ENCODE peak calls at places on chromosome 2, in four cellular contexts. One of them, this sample, is unnamed.

GRCh38 chr2:58560531-58560930 is 319.4 kb upstream of the FANCL start:
- DNase-seq in heart left ventricle: no peak
- DNase-seq in amniotic epithelial cell: no peak
- DNase-seq in occipital lobe: no peak
- DNase-seq in this sample: no peak

GRCh38 chr2:235098273-235098672 is 146.5 kb downstream of the SH3BP4 start:
- DNase-seq in amniotic epithelial cell: no peak
- DNase-seq in heart left ventricle: no peak
- DNase-seq in occipital lobe: no peak
- DNase-seq in this sample: no peak

GRCh38 chr2:202529389-202529788 is 105.4 kb upstream of the FAM117B start:
- DNase-seq in amniotic epithelial cell: peak
- DNase-seq in occipital lobe: no peak
- DNase-seq in heart left ventricle: no peak
- DNase-seq in this sample: no peak

GRCh38 chr2:127884436-127884835 is 1.3 kb downstream of the AMMECR1L start:
- DNase-seq in amniotic epithelial cell: peak
- DNase-seq in occipital lobe: no peak
- DNase-seq in heart left ventricle: no peak
- DNase-seq in this sample: peak

GRCh38 chr2:184765048-184765881 is 166.9 kb downstream of the ZNF804A start:
- DNase-seq in amniotic epithelial cell: no peak
- DNase-seq in occipital lobe: no peak
- DNase-seq in heart left ventricle: no peak
- DNase-seq in this sample: peak

GRCh38 chr2:228845162-228845910 is 425.8 kb downstream of the PID1 start:
- DNase-seq in heart left ventricle: no peak
- DNase-seq in occipital lobe: no peak
- DNase-seq in amniotic epithelial cell: no peak
- DNase-seq in this sample: no peak

GRCh38 chr2:232385660-232386489 is 7.3 kb downstream of the ALPP start:
- DNase-seq in amniotic epithelial cell: peak
- DNase-seq in heart left ventricle: no peak
- DNase-seq in occipital lobe: no peak
- DNase-seq in this sample: no peak

GRCh38 chr2:119240311-119241204 is 16.9 kb downstream of the STEAP3 start:
- DNase-seq in heart left ventricle: peak
- DNase-seq in occipital lobe: no peak
- DNase-seq in amniotic epithelial cell: peak
- DNase-seq in this sample: no peak

GRCh38 chr2:63743976-63744331 is 97.7 kb upstream of the UGP2 start:
- DNase-seq in heart left ventricle: no peak
- DNase-seq in amniotic epithelial cell: no peak
- DNase-seq in occipital lobe: no peak
- DNase-seq in this sample: no peak

GRCh38 chr2:189076572-189076971 is 102.4 kb downstream of the COL3A1 start:
- DNase-seq in amniotic epithelial cell: peak
- DNase-seq in occipital lobe: no peak
- DNase-seq in heart left ventricle: no peak
- DNase-seq in this sample: no peak

GRCh38 chr2:112787729-112788401 is 3.6 kb upstream of the IL1A start:
- DNase-seq in amniotic epithelial cell: no peak
- DNase-seq in heart left ventricle: no peak
- DNase-seq in occipital lobe: no peak
- DNase-seq in this sample: no peak

GRCh38 chr2:105521176-105521575 is 122.3 kb upstream of the FHL2 start:
- DNase-seq in amniotic epithelial cell: peak
- DNase-seq in occipital lobe: no peak
- DNase-seq in heart left ventricle: no peak
- DNase-seq in this sample: peak

GRCh38 chr2:35114765-35115164 is 1240.8 kb upstream of the CRIM1 start:
- DNase-seq in occipital lobe: no peak
- DNase-seq in heart left ventricle: no peak
- DNase-seq in amniotic epithelial cell: no peak
- DNase-seq in this sample: no peak

GRCh38 chr2:218043701-218044109 is 25.3 kb upstream of the RUFY4 start:
- DNase-seq in amniotic epithelial cell: no peak
- DNase-seq in heart left ventricle: no peak
- DNase-seq in occipital lobe: no peak
- DNase-seq in this sample: no peak

GRCh38 chr2:224039080-224039769 is at the start of gene SERPINE2:
- DNase-seq in heart left ventricle: peak
- DNase-seq in occipital lobe: no peak
- DNase-seq in amniotic epithelial cell: peak
- DNase-seq in this sample: peak

GRCh38 chr2:18518116-18519111 is 42.0 kb downstream of the RDH14 start:
- DNase-seq in occipital lobe: no peak
- DNase-seq in amniotic epithelial cell: peak
- DNase-seq in heart left ventricle: no peak
- DNase-seq in this sample: no peak

GRCh38 chr2:151973901-151974199 is 125.0 kb downstream of the CACNB4 start:
- DNase-seq in heart left ventricle: no peak
- DNase-seq in occipital lobe: peak
- DNase-seq in amniotic epithelial cell: peak
- DNase-seq in this sample: no peak

GRCh38 chr2:164671664-164672396 is 50.5 kb upstream of the GRB14 start:
- DNase-seq in amniotic epithelial cell: no peak
- DNase-seq in occipital lobe: no peak
- DNase-seq in heart left ventricle: no peak
- DNase-seq in this sample: no peak

GRCh38 chr2:132400169-132400900 is 16.3 kb upstream of the GPR39 start:
- DNase-seq in occipital lobe: no peak
- DNase-seq in amniotic epithelial cell: peak
- DNase-seq in heart left ventricle: no peak
- DNase-seq in this sample: peak

GRCh38 chr2:144493027-144493809 is 26.7 kb downstream of the ZEB2 start:
- DNase-seq in heart left ventricle: no peak
- DNase-seq in occipital lobe: no peak
- DNase-seq in amniotic epithelial cell: no peak
- DNase-seq in this sample: no peak

This sample was measured in small intestine.